ENCODE peak calls at places on chromosomes 6 and 20, in seven cellular contexts. X, U, H, L, B, K and Y are unnamed samples.

GRCh38 chr20:26208296-26209091 is 511.8 kb upstream of the ZNF337 start:
- DNase-seq in X (no peak), U (peak), H (peak), L (no peak), B (no peak), K (peak), Y (peak)

GRCh38 chr6:41678511-41679084 is 40.3 kb downstream of the MDFI start:
- DNase-seq in X (no peak), U (no peak), H (no peak), L (no peak), B (no peak), K (no peak), Y (no peak)

GRCh38 chr6:98458713-98459112 is 375.7 kb upstream of the POU3F2 start:
- DNase-seq in X (no peak), U (no peak), H (no peak), L (no peak), B (no peak), K (no peak), Y (no peak)

GRCh38 chr20:2533118-2533517 is 3.3 kb upstream of the TMC2 start:
- DNase-seq in X (no peak), U (no peak), H (no peak), L (no peak), B (no peak), K (no peak), Y (no peak)

GRCh38 chr6:41958022-41958856 is 16.6 kb upstream of the CCND3 start:
- DNase-seq in X (no peak), U (no peak), H (no peak), L (no peak), B (no peak), K (no peak), Y (no peak)

GRCh38 chr6:108507316-108507715 is 53.4 kb upstream of the FOXO3 start:
- DNase-seq in X (no peak), U (no peak), H (no peak), L (no peak), B (no peak), K (no peak), Y (no peak)

GRCh38 chr6:154164397-154164796 is 125.4 kb downstream of the OPRM1 start:
- DNase-seq in X (peak), U (no peak), H (peak), L (peak), B (no peak), K (no peak), Y (peak)

GRCh38 chr6:12232339-12232738 is 57.8 kb upstream of the EDN1 start:
- DNase-seq in X (peak), U (no peak), H (no peak), L (peak), B (no peak), K (no peak), Y (peak)

GRCh38 chr6:132919028-132919427 is 104.7 kb downstream of the RPS12 start:
- DNase-seq in X (peak), U (no peak), H (no peak), L (peak), B (no peak), K (no peak), Y (peak)

GRCh38 chr6:100344761-100345160 is 120.0 kb downstream of the SIM1 start:
- DNase-seq in X (peak), U (no peak), H (no peak), L (no peak), B (no peak), K (no peak), Y (peak)

GRCh38 chr6:89217308-89217999 is at the start of gene GABRR1:
- DNase-seq in X (no peak), U (no peak), H (no peak), L (no peak), B (no peak), K (no peak), Y (no peak)

GRCh38 chr6:70312165-70312564 is 9.3 kb upstream of the COL9A1 start:
- DNase-seq in X (peak), U (no peak), H (no peak), L (peak), B (no peak), K (no peak), Y (peak)

GRCh38 chr6:74713941-74714340 is 491.9 kb downstream of the COL12A1 start:
- DNase-seq in X (peak), U (no peak), H (no peak), L (no peak), B (no peak), K (no peak), Y (no peak)

GRCh38 chr6:116624036-116624805 is 7.9 kb downstream of the RSPH4A start:
- DNase-seq in X (no peak), U (no peak), H (no peak), L (no peak), B (no peak), K (no peak), Y (no peak)

GRCh38 chr6:41072836-41073202 is at the start of gene NFYA:
- DNase-seq in X (no peak), U (no peak), H (peak), L (peak), B (no peak), K (no peak), Y (no peak)

GRCh38 chr6:119620846-119621570 is 271.4 kb upstream of the MAN1A1 start:
- DNase-seq in X (peak), U (no peak), H (no peak), L (peak), B (no peak), K (no peak), Y (peak)

GRCh38 chr20:38143238-38143645 is 21.8 kb downstream of the TGM2 start:
- DNase-seq in X (no peak), U (no peak), H (no peak), L (no peak), B (no peak), K (no peak), Y (no peak)

GRCh38 chr6:33886673-33887144 is 82.9 kb upstream of the MLN start:
- DNase-seq in X (peak), U (no peak), H (no peak), L (peak), B (no peak), K (no peak), Y (peak)

GRCh38 chr20:63653974-63654680 is 903 bp upstream of the STMN3 start:
- DNase-seq in X (no peak), U (no peak), H (no peak), L (no peak), B (no peak), K (no peak), Y (no peak)

GRCh38 chr6:103405321-103405720 is 1454.4 kb downstream of the HACE1 start:
- DNase-seq in X (no peak), U (no peak), H (no peak), L (no peak), B (no peak), K (no peak), Y (no peak)

GRCh38 chr6:100353276-100354015 is 111.3 kb downstream of the SIM1 start:
- DNase-seq in X (peak), U (no peak), H (no peak), L (peak), B (no peak), K (no peak), Y (peak)

GRCh38 chr20:20562507-20562906 is 149.9 kb downstream of the RALGAPA2 start:
- DNase-seq in X (no peak), U (no peak), H (no peak), L (no peak), B (no peak), K (no peak), Y (no peak)

GRCh38 chr6:157823523-157824370 is 701 bp downstream of the SNX9 start:
- DNase-seq in X (peak), U (no peak), H (peak), L (peak), B (peak), K (peak), Y (peak)

GRCh38 chr6:126127662-126128061 is 141.3 kb downstream of the TRMT11 start:
- DNase-seq in X (no peak), U (no peak), H (no peak), L (no peak), B (no peak), K (no peak), Y (peak)
- TF ChIP-seq CTCF in X (no peak), U (no peak), H (no peak), L (no peak), B (no peak), K (no peak), Y (no peak)

DNA sequence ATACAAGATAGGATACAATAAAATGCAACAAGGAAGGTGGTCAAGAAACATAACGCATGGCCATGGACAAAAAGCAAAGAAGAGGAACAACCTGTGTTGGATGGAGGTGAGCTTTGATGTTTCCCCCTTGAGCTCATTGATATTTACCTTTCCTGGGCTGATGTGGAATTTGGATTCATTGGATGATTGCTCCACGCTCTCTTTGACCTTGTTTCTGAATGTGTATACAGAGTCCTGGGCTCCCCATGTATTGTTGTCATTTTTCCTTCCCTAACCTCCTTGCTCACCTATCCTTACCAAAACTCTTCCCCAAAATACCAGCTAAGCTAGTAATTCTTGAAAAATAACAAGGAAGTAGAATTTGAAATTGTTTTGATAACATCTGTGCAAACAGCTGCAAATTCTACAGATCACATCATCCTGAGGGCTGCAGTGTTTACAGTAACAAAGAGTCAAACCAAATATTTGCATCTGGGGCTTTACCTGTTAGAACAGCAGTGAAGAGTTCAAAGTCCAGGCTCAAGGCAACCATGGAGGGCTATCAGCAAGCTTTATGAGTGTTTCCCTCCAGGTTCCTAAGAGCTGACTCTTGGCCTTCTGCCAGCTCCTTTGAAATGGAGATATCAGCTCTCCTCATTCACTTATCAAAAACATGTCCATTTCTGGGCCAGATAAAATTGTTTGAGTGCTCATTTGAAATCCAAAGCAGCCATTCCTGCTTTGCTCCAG is 214.3 kb upstream of the MARCKS start:
- DNase-seq in X (no peak), U (no peak), H (peak), L (no peak), B (no peak), K (no peak), Y (no peak)
- H3K4me3 ChIP-seq in X (no peak), U (no peak), H (no peak), L (no peak), B (no peak), K (no peak), Y (no peak)

GRCh38 chr6:55888917-55889316 is 13.5 kb upstream of the BMP5 start:
- DNase-seq in X (no peak), U (no peak), H (no peak), L (no peak), B (no peak), K (no peak), Y (no peak)

GRCh38 chr6:55882731-55883595 is 7.6 kb upstream of the BMP5 start:
- DNase-seq in X (peak), U (no peak), H (no peak), L (peak), B (no peak), K (no peak), Y (peak)

DNA sequence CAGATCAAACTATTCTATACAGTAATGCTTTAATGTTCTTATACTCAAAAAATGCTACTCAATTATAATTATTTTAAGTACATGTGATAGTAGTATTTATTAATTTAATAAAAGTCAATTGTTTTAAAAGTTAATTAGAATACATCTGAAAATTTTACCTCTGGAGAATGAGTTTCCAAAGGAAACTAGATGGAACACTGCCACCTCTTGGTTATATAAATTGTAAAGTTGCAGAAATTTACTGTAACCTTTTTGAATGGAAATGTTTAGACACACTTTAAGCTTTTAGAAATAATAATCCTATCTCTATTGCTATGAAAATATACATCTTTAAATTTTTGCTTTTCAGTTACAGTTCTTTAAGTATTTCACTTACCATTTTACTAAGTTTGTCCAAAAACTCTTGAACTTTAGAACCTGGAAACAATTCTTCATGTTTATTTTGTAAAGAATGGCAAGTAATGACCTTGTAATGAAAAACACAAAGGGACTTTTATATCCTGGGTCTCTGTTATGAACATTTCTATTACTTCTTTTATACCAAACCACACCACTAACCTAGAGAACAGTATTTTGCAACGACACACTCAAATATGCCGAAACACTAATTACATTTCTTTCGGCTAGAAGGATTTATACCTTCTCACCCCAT is 10.9 kb upstream of the BMP5 start:
- DNase-seq in X (peak), U (no peak), H (no peak), L (peak), B (no peak), K (no peak), Y (peak)
- TF ChIP-seq CTCF in X (peak), U (no peak), H (peak), L (peak), B (peak), K (no peak), Y (peak)

DNA sequence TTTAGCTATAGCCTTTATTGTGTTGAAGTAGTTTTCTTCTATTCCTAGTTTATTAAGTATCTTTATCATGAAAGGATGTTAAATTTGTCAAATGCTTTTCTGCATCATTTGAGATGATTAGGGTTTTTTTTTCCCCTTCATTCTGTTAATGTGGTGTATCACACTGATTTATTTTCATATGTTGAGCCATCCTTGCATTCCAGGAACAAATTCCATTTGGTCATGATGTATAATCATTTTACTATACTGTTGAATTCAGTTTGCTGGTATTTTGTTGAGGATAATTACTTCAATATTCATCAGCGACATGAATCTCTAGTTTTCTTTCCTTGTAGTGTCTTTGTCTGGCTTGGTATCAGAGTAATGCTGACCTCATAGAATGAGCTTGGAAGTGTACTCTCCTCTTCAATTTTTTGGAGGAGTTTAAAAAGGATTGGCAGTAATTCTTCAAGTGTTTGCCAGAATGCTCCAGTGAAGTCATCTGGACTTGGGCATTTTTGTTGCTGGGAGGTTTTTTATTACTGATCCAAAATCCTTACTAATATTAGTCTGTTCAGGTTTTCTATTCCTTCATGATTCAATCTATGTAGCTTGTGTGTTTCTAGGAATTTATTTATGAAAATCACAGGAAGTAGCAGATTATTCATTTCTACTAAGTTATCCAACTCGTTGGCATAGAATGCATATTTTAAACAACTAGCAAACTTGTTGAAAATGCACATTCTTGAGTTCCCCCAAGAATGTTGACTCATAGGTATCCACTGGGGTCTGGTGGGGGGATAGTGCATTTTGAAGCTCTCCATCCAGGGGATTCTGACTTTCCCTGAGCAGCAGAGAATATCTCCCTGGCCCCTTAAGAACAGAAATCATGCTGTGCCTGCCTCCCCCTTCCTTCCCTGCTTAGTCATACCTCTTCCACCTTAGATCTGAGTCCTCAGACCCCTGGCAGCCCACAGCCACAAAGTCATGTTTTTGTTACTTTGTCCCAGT is 187.1 kb downstream of the BMP7 start:
- DNase-seq in X (no peak), U (no peak), H (no peak), L (no peak), B (no peak), K (no peak), Y (no peak)
- H3K4me3 ChIP-seq in X (no peak), U (no peak), H (no peak), L (no peak), B (no peak), K (no peak), Y (no peak)

DNA sequence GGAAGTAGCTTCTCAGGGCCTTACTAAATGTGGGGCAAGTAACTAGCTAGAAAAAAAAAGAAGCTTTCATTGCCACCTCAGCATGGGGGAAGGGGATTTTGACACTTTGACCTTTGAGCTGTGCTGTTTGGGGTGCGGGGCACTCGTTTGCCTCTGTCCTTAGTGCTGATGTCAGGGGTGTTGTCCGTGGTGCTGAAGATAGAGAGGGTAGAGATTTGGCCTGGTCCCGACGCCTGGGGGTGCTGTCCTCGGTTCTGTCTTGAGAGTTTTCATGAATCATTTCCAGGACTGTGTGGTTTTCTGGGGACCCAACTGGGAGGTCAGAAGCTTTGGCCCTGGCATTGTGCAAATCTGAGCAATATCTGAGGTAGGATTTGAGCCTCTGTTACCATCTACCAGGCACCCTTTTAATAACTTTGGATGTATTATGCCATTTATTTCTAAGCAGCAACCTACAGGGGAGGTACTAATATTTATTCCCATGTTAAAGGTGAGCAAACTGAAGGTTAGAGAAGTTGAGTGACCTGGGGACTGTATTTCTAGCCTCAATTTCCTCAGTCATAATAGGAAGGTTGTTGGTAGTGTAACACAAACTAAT is 78.0 kb downstream of the DLGAP4 start:
- DNase-seq in X (peak), U (peak), H (no peak), L (peak), B (no peak), K (peak), Y (no peak)
- TF ChIP-seq CTCF in X (peak), U (peak), H (no peak), L (peak), B (no peak), K (no peak), Y (no peak)

DNA sequence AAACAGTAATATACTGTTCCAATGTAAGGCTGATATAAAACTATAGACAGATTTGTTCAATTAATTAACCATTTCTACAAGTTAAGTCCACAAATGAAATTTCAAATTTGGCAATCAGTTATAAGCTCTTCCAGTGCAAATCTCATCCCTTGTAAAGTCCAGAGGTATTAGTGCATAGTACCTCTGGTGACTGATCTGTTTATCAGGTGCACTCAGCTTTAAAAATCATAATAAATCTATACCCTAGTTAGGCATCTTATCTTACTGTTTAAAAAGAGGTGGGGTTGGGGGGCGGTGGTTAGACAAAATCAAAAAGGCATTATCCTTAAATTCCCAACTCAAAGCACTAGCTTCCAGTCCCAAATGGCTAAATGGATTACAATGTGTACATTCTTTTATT is 2.9 kb downstream of the FBXO30 start:
- DNase-seq in X (no peak), U (no peak), H (no peak), L (no peak), B (no peak), K (no peak), Y (no peak)
- H3K4me3 ChIP-seq in X (peak), U (peak), H (no peak), L (no peak), B (no peak), K (no peak), Y (peak)